ENCODE peak calls at places on chromosomes 11 and 22, in four cellular contexts. I, E, A and G are unnamed samples.

GRCh38 chr22:31647516-31647915 is 14.5 kb downstream of the PISD start:
- DNase-seq in I (no peak), A (no peak), E (no peak), G (no peak)

GRCh38 chr11:82892611-82893169 is 7.5 kb downstream of the PRCP start:
- DNase-seq in E (no peak), I (no peak), A (no peak), G (no peak)

GRCh38 chr22:40637181-40638150 is 947 bp upstream of the MRTFA start:
- DNase-seq in I (no peak), E (peak; percentile 77), A (no peak), G (no peak)

GRCh38 chr11:62708423-62709261 is 1.2 kb downstream of the GNG3 start:
- DNase-seq in I (peak; percentile 69), A (peak; percentile 25), E (peak; percentile 73), G (no peak)

GRCh38 chr22:24271406-24271760 is 752 bp downstream of the SPECC1L start:
- DNase-seq in A (no peak), I (no peak), E (no peak), G (no peak)

GRCh38 chr11:877565-877964 is 33.0 kb downstream of the CHID1 start:
- DNase-seq in A (no peak), E (no peak), I (no peak), G (no peak)

GRCh38 chr11:35214792-35215193 is 75.8 kb downstream of the CD44 start:
- DNase-seq in E (no peak), I (no peak), A (no peak), G (peak; percentile 82)

GRCh38 chr11:9803685-9804413 is 140.0 kb downstream of the SWAP70 start:
- DNase-seq in A (no peak), I (no peak), E (no peak), G (no peak)

GRCh38 chr11:118230088-118230487 is 5.3 kb upstream of the JAML start:
- DNase-seq in A (no peak), I (no peak), E (no peak), G (no peak)

GRCh38 chr11:85118151-85118550 is 509.0 kb downstream of the DLG2 start:
- DNase-seq in A (no peak), E (no peak), I (no peak), G (no peak)